ENCODE peak calls at places on chromosomes 1 and 21, in nine cellular contexts. One of them, this sample, is unnamed.

GRCh38 chr1:6148497-6149241 is 31.5 kb downstream of the CHD5 start:
- DNase-seq in sigmoid colon: no peak
- DNase-seq in vagina: no peak
- DNase-seq in esophagus muscularis mucosa: no peak
- DNase-seq in A549: peak
- DNase-seq in testis: peak
- DNase-seq in adrenal gland: peak
- DNase-seq in uterus: no peak
- DNase-seq in body of pancreas: peak
- DNase-seq in this sample: peak

GRCh38 chr1:211501671-211502413 is 9.9 kb upstream of the RD3 start:
- DNase-seq in testis: peak
- DNase-seq in uterus: peak
- DNase-seq in esophagus muscularis mucosa: no peak
- DNase-seq in vagina: no peak
- DNase-seq in adrenal gland: no peak
- DNase-seq in A549: no peak
- DNase-seq in body of pancreas: no peak
- DNase-seq in sigmoid colon: peak
- DNase-seq in this sample: no peak

GRCh38 chr21:35616090-35616489 is 444.2 kb downstream of the SETD4 start:
- DNase-seq in esophagus muscularis mucosa: no peak
- DNase-seq in uterus: no peak
- DNase-seq in body of pancreas: no peak
- DNase-seq in vagina: no peak
- DNase-seq in A549: peak
- DNase-seq in testis: no peak
- DNase-seq in sigmoid colon: no peak
- DNase-seq in adrenal gland: no peak
- DNase-seq in this sample: peak

GRCh38 chr1:27967106-27967883 is 7.5 kb downstream of the XKR8 start:
- DNase-seq in body of pancreas: no peak
- DNase-seq in adrenal gland: peak
- DNase-seq in uterus: no peak
- DNase-seq in A549: no peak
- DNase-seq in sigmoid colon: no peak
- DNase-seq in esophagus muscularis mucosa: no peak
- DNase-seq in testis: no peak
- DNase-seq in vagina: no peak
- DNase-seq in this sample: no peak

GRCh38 chr1:193914871-193915270 is 728.5 kb upstream of the B3GALT2 start:
- DNase-seq in body of pancreas: no peak
- DNase-seq in testis: no peak
- DNase-seq in A549: no peak
- DNase-seq in sigmoid colon: no peak
- DNase-seq in vagina: no peak
- DNase-seq in adrenal gland: no peak
- DNase-seq in uterus: no peak
- DNase-seq in esophagus muscularis mucosa: no peak
- DNase-seq in this sample: no peak

GRCh38 chr1:93964777-93965200 is 55.6 kb upstream of the GCLM start:
- DNase-seq in vagina: no peak
- DNase-seq in A549: peak
- DNase-seq in body of pancreas: no peak
- DNase-seq in esophagus muscularis mucosa: no peak
- DNase-seq in testis: no peak
- DNase-seq in uterus: no peak
- DNase-seq in adrenal gland: no peak
- DNase-seq in sigmoid colon: no peak
- DNase-seq in this sample: no peak

GRCh38 chr1:156499194-156499702 is 1.3 kb downstream of the MEF2D start:
- DNase-seq in body of pancreas: no peak
- DNase-seq in esophagus muscularis mucosa: no peak
- DNase-seq in testis: no peak
- DNase-seq in sigmoid colon: peak
- DNase-seq in A549: peak
- DNase-seq in adrenal gland: peak
- DNase-seq in vagina: no peak
- DNase-seq in uterus: no peak
- DNase-seq in this sample: no peak

GRCh38 chr1:178028973-178029481 is 59.2 kb upstream of the SEC16B start:
- DNase-seq in adrenal gland: no peak
- DNase-seq in A549: no peak
- DNase-seq in body of pancreas: no peak
- DNase-seq in uterus: no peak
- DNase-seq in esophagus muscularis mucosa: no peak
- DNase-seq in testis: no peak
- DNase-seq in vagina: no peak
- DNase-seq in sigmoid colon: no peak
- DNase-seq in this sample: no peak

GRCh38 chr21:19245188-19245580 is 841.6 kb upstream of the TMPRSS15 start:
- DNase-seq in vagina: no peak
- DNase-seq in testis: no peak
- DNase-seq in sigmoid colon: no peak
- DNase-seq in esophagus muscularis mucosa: no peak
- DNase-seq in A549: no peak
- DNase-seq in adrenal gland: no peak
- DNase-seq in body of pancreas: no peak
- DNase-seq in uterus: no peak
- DNase-seq in this sample: no peak

DNA sequence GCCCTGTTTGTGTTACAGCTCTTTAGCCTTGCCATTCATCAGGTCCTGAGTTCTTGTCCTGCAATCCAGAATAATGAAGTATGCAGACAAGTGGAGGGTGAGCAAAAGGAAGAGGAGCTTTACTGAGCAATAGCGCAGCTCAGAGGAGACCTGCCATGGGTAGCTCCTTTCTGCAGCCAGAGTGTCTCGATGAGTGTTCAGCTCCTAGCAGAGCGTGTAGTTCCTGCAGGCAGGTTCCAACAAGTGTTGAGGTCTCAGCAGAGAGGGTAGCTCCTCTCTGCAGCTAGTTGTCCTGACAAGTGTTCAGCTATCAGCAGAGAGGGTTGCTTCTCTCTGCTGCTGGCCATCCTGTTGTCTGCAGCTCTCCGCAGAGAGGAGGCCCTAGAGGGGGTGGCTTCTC is 112.3 kb upstream of the RUNX3 start:
- DNase-seq in esophagus muscularis mucosa: no peak
- DNase-seq in adrenal gland: no peak
- DNase-seq in body of pancreas: no peak
- DNase-seq in A549: no peak
- DNase-seq in uterus: no peak
- DNase-seq in vagina: no peak
- DNase-seq in sigmoid colon: no peak
- DNase-seq in testis: no peak
- DNase-seq in this sample: no peak
- TF ChIP-seq POLR2A in esophagus muscularis mucosa: no peak
- TF ChIP-seq POLR2A in adrenal gland: no peak
- TF ChIP-seq POLR2A in body of pancreas: no peak
- TF ChIP-seq POLR2A in A549: no peak
- TF ChIP-seq POLR2A in uterus: no peak
- TF ChIP-seq POLR2A in vagina: no peak
- TF ChIP-seq POLR2A in sigmoid colon: no peak
- TF ChIP-seq POLR2A in testis: no peak
- TF ChIP-seq POLR2A in this sample: no peak

GRCh38 chr1:109667452-109668122 is at the start of gene GSTM2:
- DNase-seq in adrenal gland: peak
- DNase-seq in body of pancreas: peak
- DNase-seq in esophagus muscularis mucosa: peak
- DNase-seq in vagina: no peak
- DNase-seq in uterus: peak
- DNase-seq in sigmoid colon: peak
- DNase-seq in A549: peak
- DNase-seq in testis: peak
- DNase-seq in this sample: peak
- TF ChIP-seq POLR2A in adrenal gland: peak
- TF ChIP-seq POLR2A in body of pancreas: no peak
- TF ChIP-seq POLR2A in esophagus muscularis mucosa: no peak
- TF ChIP-seq POLR2A in vagina: no peak
- TF ChIP-seq POLR2A in uterus: peak
- TF ChIP-seq POLR2A in sigmoid colon: no peak
- TF ChIP-seq POLR2A in A549: no peak
- TF ChIP-seq POLR2A in testis: peak
- TF ChIP-seq POLR2A in this sample: no peak

GRCh38 chr1:198391666-198392065 is 148.8 kb downstream of the ATP6V1G3 start:
- DNase-seq in esophagus muscularis mucosa: no peak
- DNase-seq in vagina: no peak
- DNase-seq in adrenal gland: no peak
- DNase-seq in uterus: no peak
- DNase-seq in sigmoid colon: no peak
- DNase-seq in testis: no peak
- DNase-seq in A549: no peak
- DNase-seq in body of pancreas: no peak
- DNase-seq in this sample: no peak
- TF ChIP-seq POLR2A in esophagus muscularis mucosa: no peak
- TF ChIP-seq POLR2A in vagina: no peak
- TF ChIP-seq POLR2A in adrenal gland: no peak
- TF ChIP-seq POLR2A in uterus: no peak
- TF ChIP-seq POLR2A in sigmoid colon: no peak
- TF ChIP-seq POLR2A in testis: no peak
- TF ChIP-seq POLR2A in A549: no peak
- TF ChIP-seq POLR2A in body of pancreas: no peak
- TF ChIP-seq POLR2A in this sample: no peak

DNA sequence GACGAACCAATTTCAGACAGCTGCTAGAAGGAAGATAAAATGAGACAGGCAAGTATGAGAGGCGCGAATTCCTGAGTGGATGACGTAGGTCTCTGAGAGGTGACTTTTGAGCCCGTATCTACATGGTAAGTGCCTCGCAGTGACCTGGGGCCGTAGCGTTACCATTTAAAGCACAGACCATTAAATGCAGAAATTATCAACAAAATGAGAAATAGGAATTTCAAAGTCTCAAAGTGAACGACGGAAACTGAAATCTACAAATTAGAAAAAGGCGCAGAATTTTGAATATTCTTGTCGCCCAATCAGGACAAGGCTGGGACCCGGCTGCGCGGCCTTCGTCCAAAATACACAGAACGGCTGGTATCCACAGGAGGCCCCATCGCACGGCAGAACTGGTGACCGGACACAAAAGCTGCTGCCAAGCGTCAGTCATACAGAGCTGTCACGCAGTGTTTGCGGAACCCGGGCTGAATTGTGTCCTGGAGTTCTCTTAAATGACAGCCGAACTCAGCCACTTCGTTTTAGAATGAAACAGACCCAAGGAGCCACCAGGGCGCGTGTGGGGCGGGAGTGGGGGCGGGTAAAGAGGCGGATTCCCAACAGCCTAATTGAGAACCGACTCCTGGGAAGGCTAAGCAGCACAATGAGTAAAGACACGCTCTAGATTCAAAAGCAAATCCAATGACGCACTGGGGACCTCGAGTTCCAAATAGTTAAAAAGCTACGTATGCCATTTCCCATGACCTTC is 13.8 kb upstream of the BOLA1 start:
- DNase-seq in A549: peak
- DNase-seq in uterus: peak
- DNase-seq in esophagus muscularis mucosa: peak
- DNase-seq in body of pancreas: peak
- DNase-seq in vagina: peak
- DNase-seq in adrenal gland: peak
- DNase-seq in sigmoid colon: peak
- DNase-seq in testis: peak
- DNase-seq in this sample: peak
- TF ChIP-seq POLR2A in A549: peak
- TF ChIP-seq POLR2A in uterus: peak
- TF ChIP-seq POLR2A in esophagus muscularis mucosa: no peak
- TF ChIP-seq POLR2A in body of pancreas: no peak
- TF ChIP-seq POLR2A in vagina: peak
- TF ChIP-seq POLR2A in adrenal gland: peak
- TF ChIP-seq POLR2A in sigmoid colon: peak
- TF ChIP-seq POLR2A in testis: peak
- TF ChIP-seq POLR2A in this sample: peak

DNA sequence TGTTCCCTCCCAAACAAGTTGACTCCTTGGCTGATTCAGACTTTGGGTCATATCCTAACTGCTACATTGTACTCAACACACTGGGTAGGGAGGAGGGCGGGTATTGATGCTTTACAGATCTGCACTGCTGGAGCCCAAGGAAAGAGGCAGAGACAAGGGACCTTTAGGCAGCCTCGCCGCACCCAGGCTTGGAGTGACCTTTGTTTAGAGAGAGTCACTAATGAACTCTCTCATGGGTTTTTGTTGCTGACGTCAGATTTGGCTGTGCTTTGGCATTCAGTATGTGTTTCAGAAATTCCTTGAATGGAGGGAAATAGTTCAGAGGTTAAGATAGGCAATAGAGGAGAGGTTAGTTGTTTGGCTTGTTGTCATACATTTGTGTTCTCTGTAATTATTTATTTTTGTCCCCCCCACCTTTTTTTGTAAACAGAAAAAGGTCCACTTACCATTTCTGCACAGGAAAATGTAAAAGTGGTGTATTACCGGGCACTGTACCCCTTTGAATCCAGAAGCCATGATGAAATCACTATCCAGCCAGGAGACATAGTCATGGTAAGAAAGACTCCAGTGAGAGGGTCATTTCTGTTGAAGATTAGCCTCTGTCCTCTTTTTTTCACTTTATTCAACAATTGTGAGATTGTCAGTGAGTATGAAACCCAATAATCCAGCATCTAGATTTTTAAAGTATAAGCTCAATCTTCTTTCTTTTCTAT is 116.1 kb downstream of the ATP5PO start:
- DNase-seq in body of pancreas: peak
- DNase-seq in esophagus muscularis mucosa: no peak
- DNase-seq in A549: peak
- DNase-seq in sigmoid colon: peak
- DNase-seq in uterus: no peak
- DNase-seq in testis: peak
- DNase-seq in vagina: no peak
- DNase-seq in adrenal gland: peak
- DNase-seq in this sample: no peak
- TF ChIP-seq POLR2A in body of pancreas: no peak
- TF ChIP-seq POLR2A in esophagus muscularis mucosa: no peak
- TF ChIP-seq POLR2A in A549: no peak
- TF ChIP-seq POLR2A in sigmoid colon: no peak
- TF ChIP-seq POLR2A in uterus: no peak
- TF ChIP-seq POLR2A in testis: no peak
- TF ChIP-seq POLR2A in vagina: no peak
- TF ChIP-seq POLR2A in adrenal gland: no peak
- TF ChIP-seq POLR2A in this sample: no peak

DNA sequence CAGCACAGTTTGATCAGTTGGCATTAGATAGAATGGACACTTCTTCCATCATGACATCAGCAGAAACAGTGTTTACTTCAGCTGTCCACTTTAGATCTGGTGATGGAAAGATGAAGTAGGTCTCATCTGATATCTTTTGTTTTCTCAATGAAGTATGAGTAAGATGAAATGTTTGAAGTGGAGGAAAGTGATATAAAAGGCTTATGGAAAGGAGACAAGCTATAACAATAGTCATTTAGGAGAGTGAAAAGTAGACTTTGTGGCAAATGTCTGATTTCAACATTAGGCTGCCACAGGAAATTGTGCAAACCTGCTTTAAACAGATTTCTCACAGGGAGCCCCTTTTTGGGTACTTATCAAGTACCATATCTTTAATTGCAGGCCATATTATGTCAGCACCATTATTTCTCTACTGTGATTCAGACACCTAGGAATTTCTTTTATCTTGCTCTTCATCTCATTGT is 18.2 kb downstream of the PDC start:
- DNase-seq in adrenal gland: no peak
- DNase-seq in vagina: no peak
- DNase-seq in sigmoid colon: no peak
- DNase-seq in A549: peak
- DNase-seq in uterus: no peak
- DNase-seq in testis: no peak
- DNase-seq in esophagus muscularis mucosa: no peak
- DNase-seq in body of pancreas: no peak
- DNase-seq in this sample: peak
- TF ChIP-seq POLR2A in adrenal gland: no peak
- TF ChIP-seq POLR2A in vagina: no peak
- TF ChIP-seq POLR2A in sigmoid colon: no peak
- TF ChIP-seq POLR2A in A549: no peak
- TF ChIP-seq POLR2A in uterus: no peak
- TF ChIP-seq POLR2A in testis: no peak
- TF ChIP-seq POLR2A in esophagus muscularis mucosa: no peak
- TF ChIP-seq POLR2A in body of pancreas: no peak
- TF ChIP-seq POLR2A in this sample: peak

GRCh38 chr1:95072532-95073419 is at the start of gene ALG14:
- DNase-seq in vagina: peak
- DNase-seq in body of pancreas: peak
- DNase-seq in uterus: peak
- DNase-seq in testis: peak
- DNase-seq in A549: peak
- DNase-seq in sigmoid colon: peak
- DNase-seq in adrenal gland: peak
- DNase-seq in esophagus muscularis mucosa: peak
- DNase-seq in this sample: peak
- TF ChIP-seq POLR2A in vagina: peak
- TF ChIP-seq POLR2A in body of pancreas: peak
- TF ChIP-seq POLR2A in uterus: peak
- TF ChIP-seq POLR2A in testis: no peak
- TF ChIP-seq POLR2A in A549: peak
- TF ChIP-seq POLR2A in sigmoid colon: peak
- TF ChIP-seq POLR2A in adrenal gland: peak
- TF ChIP-seq POLR2A in esophagus muscularis mucosa: no peak
- TF ChIP-seq POLR2A in this sample: peak